ENCODE peak calls at places on chromosome 19, in seven cellular contexts. Z, T, G, F, M, S and O are unnamed samples.

GRCh38 chr19:10828981-10829821 is 6.8 kb downstream of the TMED1 start:
- DNase-seq in G (no peak), S (no peak), Z (no peak), M (no peak), F (peak; percentile 38), T (no peak), O (no peak)

GRCh38 chr19:49921871-49922755 is 6.9 kb upstream of the ATF5 start:
- DNase-seq in G (no peak), M (no peak), F (no peak), S (no peak), T (no peak), Z (no peak), O (no peak)

GRCh38 chr19:3057275-3057714 is 5.0 kb downstream of the TLE5 start:
- DNase-seq in M (peak; percentile 97), S (no peak), F (peak; percentile 85), G (no peak), Z (peak; percentile 86), T (no peak), O (peak; percentile 54)

GRCh38 chr19:44644391-44645016 is 794 bp downstream of the PVR start:
- DNase-seq in G (peak; percentile 49), F (peak; percentile 43), M (peak; percentile 68), Z (peak; percentile 50), T (no peak), S (peak; percentile 34), O (peak; percentile 41)

GRCh38 chr19:17405250-17406038 is at the start of gene BST2:
- DNase-seq in T (no peak), F (peak; percentile 75), Z (peak; percentile 24), G (peak; percentile 95), M (peak; percentile 87), S (peak; percentile 92), O (no peak)

GRCh38 chr19:35291916-35292315 is at the start of gene MAG:
- DNase-seq in S (no peak), M (no peak), G (no peak), F (no peak), Z (no peak), T (no peak), O (no peak)

GRCh38 chr19:14772467-14772866 is 5.9 kb downstream of the ADGRE2 start:
- DNase-seq in F (no peak), G (no peak), Z (no peak), S (no peak), T (no peak), M (no peak), O (no peak)

GRCh38 chr19:3058009-3058820 is 4.1 kb downstream of the TLE5 start:
- DNase-seq in T (no peak), F (no peak), S (no peak), G (no peak), M (no peak), Z (no peak), O (no peak)

GRCh38 chr19:17765069-17765618 is 13.9 kb downstream of the FCHO1 start:
- DNase-seq in G (no peak), F (peak; percentile 89), M (peak; percentile 78), Z (no peak), T (no peak), S (no peak), O (no peak)

GRCh38 chr19:2716275-2716650 is 4.9 kb downstream of the DIRAS1 start:
- DNase-seq in G (no peak), Z (no peak), M (peak; percentile 53), S (no peak), T (no peak), F (peak; percentile 28), O (no peak)

GRCh38 chr19:41452584-41453275 is 9.8 kb downstream of the ERICH4 start:
- DNase-seq in S (no peak), T (no peak), G (no peak), F (no peak), Z (no peak), M (no peak), O (no peak)
- TF ChIP-seq CTCF in S (peak; percentile 66), T (no peak), G (no peak), F (no peak), Z (no peak), M (no peak), O (no peak)

GRCh38 chr19:4232614-4233281 is 3.4 kb downstream of the EBI3 start:
- DNase-seq in S (peak; percentile 13), F (no peak), T (no peak), M (no peak), Z (no peak), G (no peak), O (no peak)

GRCh38 chr19:4234862-4235201 is 5.5 kb downstream of the EBI3 start:
- DNase-seq in S (peak; percentile 3), T (no peak), Z (no peak), F (no peak), M (no peak), G (no peak), O (no peak)

GRCh38 chr19:4229179-4229931 is at the start of gene EBI3:
- DNase-seq in T (no peak), G (peak; percentile 83), S (peak; percentile 50), M (no peak), Z (no peak), F (no peak), O (peak; percentile 50)

GRCh38 chr19:4234142-4234861 is 5.0 kb downstream of the EBI3 start:
- DNase-seq in G (no peak), T (no peak), F (no peak), S (peak; percentile 4), Z (no peak), M (no peak), O (no peak)

GRCh38 chr19:4233282-4233853 is 4.0 kb downstream of the EBI3 start:
- DNase-seq in S (peak; percentile 65), Z (peak; percentile 71), G (peak; percentile 55), M (no peak), F (peak; percentile 67), T (no peak), O (peak; percentile 79)
- TF ChIP-seq CTCF in S (peak; percentile 86), Z (peak; percentile 80), G (peak; percentile 88), M (no peak), F (peak; percentile 49), T (peak; percentile 51), O (peak; percentile 60)

GRCh38 chr19:13085673-13086072 is 17.0 kb downstream of the LYL1 start:
- DNase-seq in G (no peak), Z (no peak), M (no peak), S (no peak), F (peak; percentile 66), T (no peak), O (no peak)

GRCh38 chr19:13083008-13083404 is 19.7 kb downstream of the LYL1 start:
- DNase-seq in M (no peak), T (no peak), G (no peak), Z (no peak), S (no peak), F (no peak), O (no peak)

GRCh38 chr19:13083627-13084026 is 19.0 kb downstream of the LYL1 start:
- DNase-seq in M (no peak), Z (no peak), G (no peak), S (no peak), T (no peak), F (no peak), O (no peak)

GRCh38 chr19:13079542-13079986 is 23.1 kb downstream of the LYL1 start:
- DNase-seq in M (peak; percentile 90), F (peak; percentile 70), G (no peak), Z (peak; percentile 64), T (no peak), S (peak; percentile 88), O (no peak)

DNA sequence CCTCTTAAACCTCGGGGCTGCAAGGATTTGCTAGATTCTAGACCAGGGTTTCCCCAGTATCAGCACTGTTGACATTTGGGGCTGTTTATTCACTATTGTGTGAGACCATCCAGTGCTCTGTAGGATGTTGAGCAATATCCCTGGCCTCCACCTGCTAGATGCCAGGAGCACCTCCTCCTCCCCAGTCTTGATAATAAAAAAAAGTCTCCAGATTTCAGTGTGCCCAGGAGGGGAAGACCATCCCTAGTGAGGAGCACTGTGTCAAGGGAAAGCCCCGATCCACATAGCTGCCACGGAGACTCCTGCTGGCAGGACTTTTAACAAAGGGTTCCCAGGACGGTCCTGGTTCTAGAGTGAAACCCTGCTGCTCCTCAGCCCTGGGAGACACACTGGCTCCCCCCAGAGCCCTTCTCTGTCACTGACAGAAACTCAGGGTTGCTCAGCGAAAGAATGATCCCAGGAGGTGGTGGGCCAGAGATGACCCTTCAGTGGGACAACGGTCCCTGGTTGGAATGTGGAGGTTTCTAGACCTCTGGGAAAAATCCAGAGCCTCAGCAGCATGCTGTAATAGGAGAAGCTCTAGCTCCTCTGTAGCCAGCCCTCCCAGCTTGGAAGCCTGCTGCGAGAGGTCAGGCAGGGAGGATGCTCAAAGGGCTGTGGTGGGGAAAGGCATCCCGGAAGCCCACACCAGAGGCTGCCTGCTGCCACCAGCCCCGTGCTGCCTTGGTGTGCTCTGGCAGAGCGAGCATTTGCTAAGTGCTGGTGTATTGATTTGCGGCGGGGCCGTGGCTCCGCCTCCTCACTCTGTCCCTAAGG is 20.3 kb downstream of the LYL1 start:
- DNase-seq in S (peak; percentile 65), Z (peak; percentile 80), M (no peak), T (no peak), G (no peak), F (no peak), O (peak; percentile 61)
- TF ChIP-seq CTCF in S (peak; percentile 78), Z (peak; percentile 59), M (no peak), T (no peak), G (peak; percentile 4), F (no peak), O (peak; percentile 22)

DNA sequence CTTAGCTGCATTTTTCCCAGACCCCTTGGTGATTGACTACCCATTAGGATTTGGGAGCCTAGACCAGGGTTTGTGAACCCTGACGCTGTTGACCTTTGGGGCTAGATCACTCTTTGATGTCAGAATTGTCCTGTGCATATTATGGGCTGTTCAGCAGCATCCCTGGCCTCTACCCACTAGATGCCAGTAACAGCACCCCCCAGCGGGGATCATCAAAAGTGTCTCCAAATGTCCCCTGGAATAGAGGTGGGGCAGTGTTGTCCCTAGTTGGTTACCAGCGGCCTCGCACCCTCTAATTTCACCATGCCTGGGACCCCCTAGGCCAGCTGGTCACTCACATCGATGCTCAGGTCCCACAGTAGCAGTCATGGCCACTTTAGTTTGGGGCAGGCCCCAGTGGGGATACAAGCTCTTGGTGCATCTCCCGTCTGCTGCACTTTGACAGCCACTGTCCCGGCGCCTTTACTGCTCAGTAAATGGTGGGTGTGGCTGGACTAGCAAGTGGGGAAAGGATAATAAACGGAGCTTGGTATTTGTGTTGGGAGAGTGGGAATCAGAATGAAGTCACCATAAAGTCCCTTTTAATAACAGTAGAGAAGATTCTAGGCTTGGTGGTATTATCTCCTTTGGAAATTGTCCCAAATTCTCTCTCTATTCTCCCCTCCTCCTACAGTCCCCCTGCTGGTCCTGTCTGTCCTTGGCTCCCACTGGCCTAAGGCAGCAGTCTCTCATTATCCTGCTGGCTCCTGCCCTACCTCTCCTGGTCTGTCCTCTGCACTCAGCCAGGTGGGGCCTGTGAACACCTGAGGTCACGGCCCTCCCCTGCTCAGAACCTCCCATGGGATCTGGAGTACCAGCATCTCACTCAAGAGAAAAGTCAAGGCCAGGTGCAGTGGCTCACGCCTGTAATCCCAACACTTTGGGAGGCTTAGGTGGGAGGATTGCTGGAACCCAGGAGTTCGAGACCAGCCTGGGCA is 80.6 kb downstream of the SIPA1L3 start:
- DNase-seq in M (no peak), S (peak; percentile 21), G (no peak), F (no peak), T (no peak), Z (no peak), O (peak; percentile 37)
- TF ChIP-seq CTCF in M (no peak), S (peak; percentile 74), G (peak; percentile 29), F (no peak), T (no peak), Z (no peak), O (peak; percentile 14)